ENCODE peak calls at places on chromosome 4, in six cellular contexts. One of them, this sample, is unnamed.

GRCh38 chr4:177191586-177191985 is 118.1 kb upstream of the NEIL3 start:
- DNase-seq in nucleus accumbens: no peak
- DNase-seq in NT2/D1: no peak
- DNase-seq in choroid plexus epithelial cell: no peak
- DNase-seq in left ventricle myocardium inferior: no peak
- DNase-seq in Panc1: no peak
- DNase-seq in this sample: no peak

GRCh38 chr4:138242830-138243149 is 641 bp upstream of the SLC7A11 start:
- DNase-seq in nucleus accumbens: no peak
- DNase-seq in NT2/D1: no peak
- DNase-seq in choroid plexus epithelial cell: no peak
- DNase-seq in left ventricle myocardium inferior: no peak
- DNase-seq in Panc1: no peak
- DNase-seq in this sample: no peak

GRCh38 chr4:159312236-159312635 is 209.4 kb downstream of the RAPGEF2 start:
- DNase-seq in nucleus accumbens: no peak
- DNase-seq in NT2/D1: no peak
- DNase-seq in choroid plexus epithelial cell: no peak
- DNase-seq in left ventricle myocardium inferior: no peak
- DNase-seq in Panc1: no peak
- DNase-seq in this sample: no peak

GRCh38 chr4:167021545-167022155 is 212.6 kb downstream of the SPOCK3 start:
- DNase-seq in nucleus accumbens: peak
- DNase-seq in NT2/D1: peak
- DNase-seq in choroid plexus epithelial cell: peak
- DNase-seq in left ventricle myocardium inferior: peak
- DNase-seq in Panc1: peak
- DNase-seq in this sample: peak

GRCh38 chr4:182554736-182555135 is 311.5 kb downstream of the TENM3 start:
- DNase-seq in nucleus accumbens: no peak
- DNase-seq in NT2/D1: no peak
- DNase-seq in choroid plexus epithelial cell: no peak
- DNase-seq in left ventricle myocardium inferior: no peak
- DNase-seq in Panc1: no peak
- DNase-seq in this sample: no peak

GRCh38 chr4:176323511-176324160 is 3.9 kb downstream of the SPCS3 start:
- DNase-seq in nucleus accumbens: no peak
- DNase-seq in NT2/D1: no peak
- DNase-seq in choroid plexus epithelial cell: no peak
- DNase-seq in left ventricle myocardium inferior: no peak
- DNase-seq in Panc1: no peak
- DNase-seq in this sample: no peak

GRCh38 chr4:175253184-175253902 is 335.2 kb downstream of the ADAM29 start:
- DNase-seq in nucleus accumbens: no peak
- DNase-seq in NT2/D1: no peak
- DNase-seq in choroid plexus epithelial cell: peak
- DNase-seq in left ventricle myocardium inferior: no peak
- DNase-seq in Panc1: no peak
- DNase-seq in this sample: no peak

GRCh38 chr4:80259012-80259411 is 7.5 kb upstream of the FGF5 start:
- DNase-seq in nucleus accumbens: no peak
- DNase-seq in NT2/D1: no peak
- DNase-seq in choroid plexus epithelial cell: no peak
- DNase-seq in left ventricle myocardium inferior: no peak
- DNase-seq in Panc1: no peak
- DNase-seq in this sample: no peak

GRCh38 chr4:122218762-122219161 is 66.6 kb downstream of the BLTP1 start:
- DNase-seq in nucleus accumbens: no peak
- DNase-seq in NT2/D1: no peak
- DNase-seq in choroid plexus epithelial cell: peak
- DNase-seq in left ventricle myocardium inferior: no peak
- DNase-seq in Panc1: no peak
- DNase-seq in this sample: no peak